ENCODE peak calls at places on chromosomes 4 and X, in five cellular contexts. T, H, P, F and E are unnamed samples.

GRCh38 chr4:157521916-157522315 is 301.4 kb downstream of the GRIA2 start:
- DNase-seq in P (no peak), T (peak; percentile 13), F (peak; percentile 14), H (no peak), E (no peak)

GRCh38 chrX:26032141-26032917 is 105.8 kb upstream of the MAGEB18 start:
- DNase-seq in T (no peak), F (peak; percentile 11), P (no peak), H (no peak), E (no peak)

GRCh38 chr4:3311489-3312171 is 18.8 kb downstream of the RGS12 start:
- DNase-seq in F (no peak), H (no peak), T (peak; percentile 81), P (no peak), E (no peak)

GRCh38 chrX:128975716-128976115 is 547.6 kb downstream of the SMARCA1 start:
- DNase-seq in P (peak; percentile 20), T (peak; percentile 17), F (peak; percentile 0), H (peak; percentile 5), E (peak; percentile 30)

GRCh38 chrX:23732704-23733103 is 10.4 kb downstream of the ACOT9 start:
- DNase-seq in F (no peak), P (no peak), T (no peak), H (no peak), E (no peak)

GRCh38 chrX:148466292-148466691 is 34.1 kb upstream of the AFF2 start:
- DNase-seq in P (no peak), T (peak; percentile 2), F (no peak), H (no peak), E (no peak)

GRCh38 chr4:145939241-145939640 is 618 bp upstream of the ZNF827 start:
- DNase-seq in F (no peak), P (no peak), T (no peak), H (no peak), E (no peak)

GRCh38 chr4:183790661-183791060 is 114.4 kb upstream of the STOX2 start:
- DNase-seq in P (no peak), F (no peak), T (no peak), H (no peak), E (no peak)

GRCh38 chrX:138775501-138775900 is 64.0 kb upstream of the FGF13 start:
- DNase-seq in H (no peak), P (no peak), F (peak; percentile 34), T (peak; percentile 38), E (peak; percentile 5)

GRCh38 chr4:55256787-55257186 is 89.3 kb upstream of the SRD5A3 start:
- DNase-seq in H (no peak), T (no peak), P (no peak), F (no peak), E (no peak)

GRCh38 chr4:15451181-15451865 is 18.4 kb upstream of the CC2D2A start:
- DNase-seq in T (peak; percentile 11), F (peak; percentile 80), H (no peak), P (no peak), E (no peak)